ENCODE peak calls at places on chromosomes 16 and 17, in ten cellular contexts. X is uterus; P is glutamatergic neuron; I is CD8-positive, alpha-beta memory T cell; Z is mesothelial cell of epicardium; F is NCI-H1417; D is ELR; Q is fibroblast of lung; B is iris pigment epithelial cell; Y is M059J. N is an unnamed sample.

GRCh38 chr16:88455610-88456355 is 2.7 kb downstream of the ZFPM1 start:
- DNase-seq in X (no peak), P (peak; percentile 63), I (peak; percentile 88), Z (no peak), F (no peak), D (peak; percentile 62), Q (peak; percentile 33), B (peak; percentile 73), Y (peak; percentile 80), N (peak; percentile 67)

GRCh38 chr17:9444687-9445086 is 130.9 kb downstream of the STX8 start:
- DNase-seq in X (no peak), P (no peak), I (no peak), Z (no peak), F (no peak), D (no peak), Q (peak; percentile 48), B (no peak), Y (no peak), N (no peak)

GRCh38 chr17:20278805-20279204 is 188.5 kb downstream of the LGALS9B start:
- DNase-seq in X (no peak), P (no peak), I (no peak), Z (no peak), F (no peak), D (peak; percentile 5), Q (no peak), B (no peak), Y (no peak), N (no peak)

GRCh38 chr16:24130494-24131085 is 125.5 kb upstream of the CACNG3 start:
- DNase-seq in X (no peak), P (no peak), I (no peak), Z (no peak), F (peak; percentile 49), D (no peak), Q (no peak), B (no peak), Y (no peak), N (no peak)

GRCh38 chr16:84699147-84699711 is 571 bp upstream of the USP10 start:
- DNase-seq in X (no peak), P (no peak), I (no peak), Z (no peak), F (no peak), D (peak; percentile 52), Q (no peak), B (no peak), Y (peak; percentile 35), N (peak; percentile 2)

GRCh38 chr16:27492588-27492979 is 57.1 kb downstream of the GTF3C1 start:
- DNase-seq in X (no peak), P (no peak), I (no peak), Z (no peak), F (no peak), D (no peak), Q (no peak), B (no peak), Y (no peak), N (no peak)

GRCh38 chr17:6343736-6344135 is 91.2 kb downstream of the AIPL1 start:
- DNase-seq in X (no peak), P (no peak), I (no peak), Z (no peak), F (no peak), D (no peak), Q (no peak), B (no peak), Y (no peak), N (no peak)

GRCh38 chr17:40859536-40859935 is 7.5 kb downstream of the KRT12 start:
- DNase-seq in X (no peak), P (no peak), I (no peak), Z (no peak), F (no peak), D (no peak), Q (no peak), B (no peak), Y (no peak), N (no peak)

GRCh38 chr16:54070944-54071343 is 215.6 kb downstream of the IRX3 start:
- DNase-seq in X (no peak), P (no peak), I (no peak), Z (no peak), F (no peak), D (no peak), Q (no peak), B (no peak), Y (no peak), N (no peak)

GRCh38 chr16:49019826-49020401 is 261.7 kb downstream of the CBLN1 start:
- DNase-seq in X (no peak), P (no peak), I (no peak), Z (no peak), F (peak; percentile 63), D (no peak), Q (no peak), B (no peak), Y (no peak), N (no peak)

GRCh38 chr16:26701243-26701886 is 365.4 kb upstream of the C16orf82 start:
- DNase-seq in X (no peak), P (no peak), I (no peak), Z (no peak), F (no peak), D (no peak), Q (no peak), B (no peak), Y (no peak), N (no peak)

N was measured in activated T-helper 1 cell treated with anti-CD3 and anti-CD28 coated beads, Interleukin-12 subunit alpha, Interleukin-12 subunit beta, Interleukin-2, Interleukin-4 antibody, amounts not matched to agents 30 ng/mL and 10 ng/mL and 1 ng/mL, durations not matched to agents 14 hours and 24 hours and 36 hours.